ENCODE peak calls at places on chromosomes 16 and 17, in seven cellular contexts. U, G, B, V, L, O and Y are unnamed samples.

GRCh38 chr17:82383411-82383810 is 11.8 kb downstream of the UTS2R start:
- DNase-seq in U (no peak), G (no peak), B (no peak), V (no peak), L (no peak), O (no peak), Y (no peak)

GRCh38 chr17:70668938-70669778 is 499.8 kb downstream of the KCNJ2 start:
- DNase-seq in U (no peak), G (no peak), B (no peak), V (no peak), L (no peak), O (no peak), Y (no peak)

GRCh38 chr16:31291376-31291775 is 31.6 kb downstream of the ITGAM start:
- DNase-seq in U (no peak), G (no peak), B (no peak), V (no peak), L (no peak), O (no peak), Y (no peak)

GRCh38 chr16:53912155-53912554 is 208.2 kb downstream of the FTO start:
- DNase-seq in U (no peak), G (no peak), B (no peak), V (no peak), L (no peak), O (no peak), Y (no peak)

GRCh38 chr16:57725077-57725953 is 10.3 kb upstream of the KATNB1 start:
- DNase-seq in U (no peak), G (no peak), B (no peak), V (no peak), L (no peak), O (no peak), Y (no peak)

GRCh38 chr17:5557485-5557884 is 26.8 kb downstream of the NLRP1 start:
- DNase-seq in U (no peak), G (no peak), B (no peak), V (peak; percentile 7), L (no peak), O (peak; percentile 72), Y (no peak)

GRCh38 chr16:86517652-86518258 is 7.4 kb downstream of the FOXF1 start:
- DNase-seq in U (peak; percentile 67), G (peak; percentile 62), B (peak; percentile 80), V (peak; percentile 70), L (peak; percentile 63), O (peak; percentile 85), Y (peak; percentile 37)

GRCh38 chr16:14232106-14232890 is 161.2 kb downstream of the MRTFB start:
- DNase-seq in U (no peak), G (peak; percentile 61), B (peak; percentile 13), V (peak; percentile 45), L (no peak), O (no peak), Y (no peak)

GRCh38 chr17:78324391-78325075 is 35.3 kb downstream of the SOCS3 start:
- DNase-seq in U (peak; percentile 92), G (peak; percentile 49), B (peak; percentile 61), V (peak; percentile 69), L (peak; percentile 46), O (peak; percentile 88), Y (peak; percentile 42)

GRCh38 chr17:40179923-40180659 is 2.8 kb downstream of the RAPGEFL1 start:
- DNase-seq in U (no peak), G (no peak), B (no peak), V (no peak), L (no peak), O (peak; percentile 67), Y (peak; percentile 25)

GRCh38 chr16:16143038-16143763 is 80.1 kb downstream of the ABCC6 start:
- DNase-seq in U (no peak), G (peak; percentile 32), B (no peak), V (no peak), L (no peak), O (no peak), Y (no peak)

GRCh38 chr16:70416748-70417616 is 21.9 kb downstream of the ST3GAL2 start:
- DNase-seq in U (no peak), G (no peak), B (no peak), V (no peak), L (no peak), O (no peak), Y (no peak)

GRCh38 chr16:86798247-86799041 is 220.1 kb downstream of the FOXL1 start:
- DNase-seq in U (no peak), G (no peak), B (no peak), V (no peak), L (no peak), O (no peak), Y (no peak)

GRCh38 chr17:59706900-59707181 is 389 bp downstream of the PTRH2 start:
- DNase-seq in U (no peak), G (no peak), B (no peak), V (no peak), L (no peak), O (peak; percentile 10), Y (no peak)

GRCh38 chr16:63461248-63461841 is 1425.1 kb upstream of the CDH8 start:
- DNase-seq in U (no peak), G (peak; percentile 31), B (peak; percentile 42), V (no peak), L (peak; percentile 30), O (peak; percentile 0), Y (peak; percentile 21)

GRCh38 chr16:30744146-30744545 is 4.1 kb upstream of the PHKG2 start:
- DNase-seq in U (peak; percentile 70), G (no peak), B (no peak), V (no peak), L (no peak), O (no peak), Y (no peak)

GRCh38 chr17:74900208-74900607 is 6.8 kb upstream of the FADS6 start:
- DNase-seq in U (peak; percentile 0), G (no peak), B (no peak), V (no peak), L (no peak), O (no peak), Y (no peak)

GRCh38 chr16:1832831-1833454 is 5.9 kb downstream of the FAHD1 start:
- DNase-seq in U (no peak), G (no peak), B (no peak), V (no peak), L (no peak), O (no peak), Y (no peak)

GRCh38 chr17:44204453-44204882 is 4.8 kb upstream of the ATXN7L3 start:
- DNase-seq in U (no peak), G (no peak), B (no peak), V (no peak), L (no peak), O (peak; percentile 52), Y (no peak)

GRCh38 chr16:11240636-11241473 is 15.1 kb downstream of the SOCS1 start:
- DNase-seq in U (peak; percentile 56), G (no peak), B (peak; percentile 25), V (no peak), L (no peak), O (no peak), Y (no peak)

GRCh38 chr17:41907185-41907556 is 11.6 kb downstream of the ACLY start:
- DNase-seq in U (no peak), G (no peak), B (no peak), V (no peak), L (no peak), O (peak; percentile 50), Y (no peak)

GRCh38 chr17:29674270-29674669 is 51.6 kb upstream of the CORO6 start:
- DNase-seq in U (no peak), G (no peak), B (no peak), V (no peak), L (no peak), O (no peak), Y (no peak)